ENCODE peak calls at places on chromosomes 2 and 18, in five cellular contexts. E is transverse colon, Z is H9, R is thoracic aorta, I is pancreas. Y is an unnamed sample. For H3K4me1, the result is how much of the 10 kb centered on the place peaks cover.

GRCh38 chr2:120440521-120441350 is 94.8 kb downstream of the INHBB start:
- DNase-seq in E (no peak), Z (no peak), R (no peak), I (no peak), Y (no peak)

GRCh38 chr2:231911381-231911780 is 14.8 kb downstream of the NPPC start:
- DNase-seq in E (no peak), Z (no peak), R (no peak), I (no peak), Y (no peak)

GRCh38 chr2:241355983-241356870 is at the start of gene FARP2:
- DNase-seq in E (peak), Z (peak), R (peak), I (peak), Y (peak)

GRCh38 chr2:165067958-165068612 is 112.8 kb upstream of the SLC38A11 start:
- DNase-seq in E (no peak), Z (peak), R (no peak), I (peak), Y (no peak)

GRCh38 chr2:181305151-181306123 is 151.7 kb upstream of the ITGA4 start:
- DNase-seq in E (peak), Z (no peak), R (no peak), I (no peak), Y (no peak)

GRCh38 chr2:177783835-177784448 is 288.6 kb downstream of the PDE11A start:
- DNase-seq in E (no peak), Z (no peak), R (no peak), I (no peak), Y (no peak)

GRCh38 chr2:152222975-152223638 is 47.5 kb upstream of the STAM2 start:
- DNase-seq in E (peak), Z (no peak), R (peak), I (no peak), Y (peak)

GRCh38 chr2:191929288-191929687 is 82.4 kb upstream of the CAVIN2 start:
- DNase-seq in E (no peak), Z (no peak), R (no peak), I (no peak), Y (no peak)

GRCh38 chr18:8654482-8655451 is 45.5 kb downstream of the RAB12 start:
- DNase-seq in E (no peak), Z (no peak), R (no peak), I (no peak), Y (no peak)

GRCh38 chr2:14944562-14945346 is 312.2 kb downstream of the LRATD1 start:
- DNase-seq in E (no peak), Z (peak), R (no peak), I (no peak), Y (no peak)

GRCh38 chr18:66582151-66582550 is 21.7 kb downstream of the CDH19 start:
- DNase-seq in E (no peak), Z (no peak), R (no peak), I (no peak), Y (no peak)

GRCh38 chr2:21422050-21422449 is 298.3 kb downstream of the TDRD15 start:
- DNase-seq in E (peak), Z (peak), R (no peak), I (peak), Y (no peak)

GRCh38 chr2:126886201-126886905 is 12.3 kb upstream of the TEX51 start:
- DNase-seq in E (peak), Z (peak), R (no peak), I (peak), Y (peak)

GRCh38 chr2:134683561-134684112 is 35.2 kb downstream of the TMEM163 start:
- DNase-seq in E (no peak), Z (no peak), R (no peak), I (no peak), Y (no peak)

GRCh38 chr2:162261032-162261945 is 18.0 kb upstream of the FAP start:
- DNase-seq in E (peak), Z (no peak), R (no peak), I (no peak), Y (no peak)

GRCh38 chr2:168904358-168904757 is 3.3 kb downstream of the G6PC2 start:
- DNase-seq in E (no peak), Z (no peak), R (no peak), I (no peak), Y (no peak)

GRCh38 chr2:168912466-168913170 is 11.5 kb downstream of the G6PC2 start:
- DNase-seq in E (no peak), Z (peak), R (no peak), I (peak), Y (no peak)

GRCh38 chr2:168910330-168910729 is 9.2 kb downstream of the G6PC2 start:
- DNase-seq in E (no peak), Z (no peak), R (no peak), I (no peak), Y (no peak)

GRCh38 chr2:168903888-168904287 is 2.8 kb downstream of the G6PC2 start:
- DNase-seq in E (no peak), Z (no peak), R (no peak), I (no peak), Y (no peak)

DNA sequence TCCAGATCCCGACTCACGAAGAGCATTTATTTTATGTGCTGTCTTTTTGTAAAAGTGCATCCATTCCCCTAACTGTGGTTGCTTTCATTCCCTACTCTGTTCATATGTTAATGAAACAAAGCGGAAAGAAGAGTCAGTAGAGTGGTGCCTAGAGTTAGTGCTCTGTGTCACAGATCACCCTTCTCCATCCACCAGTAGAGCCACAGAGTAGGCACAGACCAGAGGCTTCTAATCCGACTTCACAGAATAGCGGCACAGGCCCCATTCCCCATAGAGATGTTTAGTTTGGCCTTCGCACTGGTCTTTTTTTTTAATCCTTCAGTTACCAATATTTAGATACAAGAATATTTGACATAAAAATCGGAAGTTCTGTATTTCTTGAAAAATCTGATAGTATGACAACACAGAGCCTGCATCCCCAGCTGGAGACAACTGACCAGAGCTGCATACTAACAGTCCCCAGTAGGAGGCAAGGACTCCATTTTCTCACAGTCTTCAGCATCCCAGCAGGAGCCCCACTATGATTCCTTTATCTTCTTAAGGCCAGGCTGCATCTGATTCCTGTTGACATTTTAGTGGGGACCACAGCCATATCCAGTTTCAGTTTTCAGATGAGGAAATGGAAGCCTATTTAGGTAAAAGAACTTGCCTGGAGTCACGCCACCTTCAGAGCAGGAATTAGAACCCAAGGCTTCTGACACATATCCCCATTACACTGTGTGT is 7.0 kb downstream of the G6PC2 start:
- DNase-seq in E (no peak), Z (no peak), R (no peak), I (no peak), Y (no peak)
- H3K4me1 ChIP-seq in E (under half), Z (under half), R (under half), I (under half), Y (under half)

GRCh38 chr2:10773841-10774341 is 38.7 kb downstream of the PDIA6 start:
- DNase-seq in E (no peak), Z (no peak), R (no peak), I (peak), Y (no peak)

GRCh38 chr2:10775831-10776230 is 36.8 kb downstream of the PDIA6 start:
- DNase-seq in E (no peak), Z (no peak), R (no peak), I (peak), Y (no peak)

GRCh38 chr2:10772868-10773215 is 39.7 kb downstream of the PDIA6 start:
- DNase-seq in E (no peak), Z (no peak), R (no peak), I (no peak), Y (no peak)

GRCh38 chr2:10775036-10775780 is 37.4 kb downstream of the PDIA6 start:
- DNase-seq in E (no peak), Z (no peak), R (no peak), I (peak), Y (no peak)

DNA sequence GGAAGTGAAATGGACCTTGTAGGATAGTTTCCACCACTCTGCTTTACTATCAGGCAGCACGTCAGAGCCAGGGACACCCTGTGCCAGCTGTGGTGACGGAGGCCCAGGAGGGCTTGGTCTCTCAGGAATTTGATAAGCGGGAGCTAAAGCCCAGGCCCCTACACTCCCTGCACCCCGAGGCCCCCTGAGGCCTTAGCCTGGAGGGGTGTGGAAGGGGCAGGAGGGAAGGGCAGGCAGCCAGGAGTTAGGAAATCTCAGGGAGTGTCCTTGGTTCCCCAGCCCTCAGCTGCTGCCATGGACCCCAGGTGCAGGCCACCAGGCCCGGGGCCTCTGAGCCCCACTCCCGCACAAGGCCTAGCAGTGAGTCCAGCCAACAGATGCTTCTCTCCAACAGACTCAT is 38.2 kb downstream of the PDIA6 start:
- DNase-seq in E (no peak), Z (no peak), R (no peak), I (peak), Y (no peak)
- H3K27ac ChIP-seq in E (no peak), Z (no peak), R (no peak), I (no peak), Y (no peak)

GRCh38 chr2:225074919-225075681 is 32.8 kb upstream of the DOCK10 start:
- DNase-seq in E (no peak), Z (no peak), R (no peak), I (no peak), Y (no peak)

GRCh38 chr2:225072444-225072843 is 30.2 kb upstream of the DOCK10 start:
- DNase-seq in E (no peak), Z (no peak), R (no peak), I (no peak), Y (no peak)

GRCh38 chr2:225070811-225071210 is 28.5 kb upstream of the DOCK10 start:
- DNase-seq in E (no peak), Z (no peak), R (no peak), I (no peak), Y (no peak)

GRCh38 chr2:225074366-225074765 is 32.1 kb upstream of the DOCK10 start:
- DNase-seq in E (no peak), Z (no peak), R (no peak), I (no peak), Y (no peak)

DNA sequence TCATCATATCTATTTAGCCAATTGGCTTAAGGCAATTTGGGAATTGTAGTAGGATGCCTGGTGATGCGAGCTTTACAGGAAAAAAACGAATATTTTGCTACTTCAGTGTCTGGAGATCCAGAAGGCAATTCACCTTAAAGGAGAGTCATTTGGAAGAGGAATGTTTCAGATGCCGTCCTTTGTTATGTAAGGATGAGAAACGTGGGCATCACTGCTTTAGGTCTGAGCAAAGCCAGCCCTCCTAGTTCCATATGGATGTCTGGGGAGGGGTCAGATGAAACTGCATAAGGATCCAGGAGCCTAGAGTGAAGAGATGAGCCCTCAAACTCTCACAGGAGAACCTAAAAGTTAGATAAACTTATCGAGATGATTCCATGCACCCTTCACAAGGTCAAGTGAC is 30.9 kb upstream of the DOCK10 start:
- DNase-seq in E (no peak), Z (peak), R (no peak), I (no peak), Y (no peak)
- TF ChIP-seq CTCF in E (no peak), Z (no peak), R (no peak), I (no peak), Y (no peak)

DNA sequence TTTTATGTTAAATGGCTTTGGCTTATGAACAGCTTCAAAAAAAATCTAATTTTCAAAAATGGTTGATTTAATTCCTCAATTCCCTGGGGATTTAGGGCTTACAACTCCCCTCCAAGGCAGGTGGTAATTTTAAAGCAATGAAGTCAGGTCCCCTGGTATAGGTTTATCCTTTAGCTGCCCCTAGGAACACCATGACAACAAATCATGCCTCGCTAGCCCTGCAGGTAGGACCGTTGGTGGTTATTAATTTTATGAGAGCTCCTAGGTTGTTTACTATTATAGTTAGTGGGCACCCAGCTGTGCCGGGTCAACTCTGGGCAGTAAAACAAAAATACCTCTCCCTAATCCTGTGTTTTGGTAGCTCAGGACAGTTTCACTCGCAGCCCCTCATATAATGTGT is 26.2 kb upstream of the MBOAT2 start:
- DNase-seq in E (no peak), Z (no peak), R (no peak), I (no peak), Y (no peak)
- H3K4me1 ChIP-seq in E (under half), Z (under half), R (under half), I (under half), Y (under half)

DNA sequence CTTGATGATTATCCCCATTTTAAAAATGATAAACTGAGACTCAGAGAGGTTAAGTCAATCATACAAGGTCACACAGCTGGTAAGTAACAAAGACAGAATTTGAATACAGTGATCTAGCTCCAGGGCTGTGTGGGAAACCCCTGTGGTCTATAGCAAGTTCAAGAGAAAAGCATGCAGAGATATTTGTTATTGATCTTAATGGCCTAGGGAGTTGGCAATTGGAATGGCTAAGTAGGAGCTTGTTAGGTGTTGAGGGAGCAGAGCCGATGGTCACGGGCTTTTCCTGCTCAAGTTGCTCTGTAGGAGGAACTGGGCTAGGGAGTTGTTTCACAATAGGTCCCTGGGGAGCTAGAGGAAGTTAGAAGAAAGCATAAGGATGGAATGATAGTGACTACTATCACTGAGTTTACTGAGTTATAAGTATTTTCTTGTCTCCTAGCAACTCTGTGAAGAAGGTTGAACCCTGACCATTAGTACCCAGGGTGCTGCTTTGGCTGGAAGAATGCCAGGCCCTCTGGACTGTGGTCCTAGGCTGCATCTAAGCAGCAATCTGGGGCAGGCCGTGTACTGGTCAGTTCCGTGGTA is 30.0 kb downstream of the RNF125 start:
- DNase-seq in E (peak), Z (no peak), R (no peak), I (no peak), Y (peak)
- H3K27ac ChIP-seq in E (peak), Z (no peak), R (peak), I (no peak), Y (no peak)

DNA sequence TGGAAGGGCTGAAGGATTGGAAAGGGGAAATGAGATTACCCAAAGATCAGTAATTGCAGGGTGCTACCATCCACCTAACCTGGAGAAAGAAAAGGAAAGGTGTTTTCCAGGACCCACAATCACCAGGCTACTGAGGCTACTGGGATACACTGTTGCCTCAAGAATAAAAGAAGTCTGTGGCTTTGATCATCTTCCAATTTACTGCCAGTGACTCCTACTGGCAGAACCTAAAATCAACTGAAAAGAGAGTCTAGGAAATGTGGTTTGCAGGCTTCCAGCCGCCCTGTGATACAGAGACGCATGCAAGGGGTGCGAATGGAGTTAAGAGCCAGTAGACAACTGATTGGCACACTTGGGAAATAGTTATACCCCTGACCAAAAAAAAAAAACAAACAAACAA is 16.6 kb upstream of the TTL start:
- DNase-seq in E (no peak), Z (no peak), R (no peak), I (no peak), Y (no peak)
- TF ChIP-seq CTCF in E (no peak), Z (peak), R (no peak), I (no peak), Y (no peak)

DNA sequence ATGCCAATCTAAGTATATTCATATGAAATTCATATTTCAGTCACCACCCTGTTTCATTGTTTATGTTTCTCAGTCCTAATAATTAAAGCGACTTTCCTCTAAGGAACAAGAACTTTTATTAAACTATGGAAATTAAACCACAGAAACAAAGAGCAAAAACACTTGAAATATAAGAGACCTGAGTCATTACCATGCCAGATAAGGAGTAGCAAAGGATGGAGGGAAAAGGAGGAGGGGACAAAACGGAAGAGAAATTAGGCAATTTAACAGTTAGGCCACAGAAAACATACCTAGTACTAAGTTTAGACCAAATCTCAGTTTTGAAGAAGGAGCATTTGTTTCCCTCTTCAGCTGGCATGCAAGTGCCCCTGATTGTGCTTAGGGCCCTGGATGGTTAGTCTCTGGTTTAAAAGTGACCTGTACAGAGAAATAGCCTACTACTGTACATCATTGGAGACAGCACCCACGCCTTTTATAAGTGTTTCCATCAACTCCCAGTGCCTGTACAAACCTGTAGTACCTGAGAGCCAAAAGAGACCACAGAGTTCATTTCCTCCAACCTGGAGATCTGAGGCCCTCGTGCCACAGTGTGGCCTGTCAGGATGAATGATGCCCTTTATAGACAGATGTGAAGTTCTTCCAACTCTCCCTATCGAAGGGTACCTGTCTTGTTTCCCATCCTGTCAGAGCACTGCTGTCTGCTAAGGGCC is 74.5 kb downstream of the SPATS2L start:
- DNase-seq in E (no peak), Z (no peak), R (no peak), I (no peak), Y (no peak)
- H3K4me1 ChIP-seq in E (under half), Z (under half), R (under half), I (under half), Y (under half)

GRCh38 chr2:1310202-1310601 is 103.1 kb upstream of the TPO start:
- DNase-seq in E (no peak), Z (no peak), R (no peak), I (no peak), Y (no peak)
- H3K27ac ChIP-seq in E (no peak), Z (no peak), R (no peak), I (no peak), Y (no peak)

GRCh38 chr2:59888015-59888414 is 665.4 kb downstream of the BCL11A start:
- DNase-seq in E (no peak), Z (peak), R (no peak), I (no peak), Y (no peak)
- TF ChIP-seq CTCF in E (no peak), Z (peak), R (no peak), I (no peak), Y (no peak)

GRCh38 chr18:79851981-79852380 is 54.2 kb downstream of the KCNG2 start:
- DNase-seq in E (no peak), Z (no peak), R (no peak), I (no peak), Y (no peak)
- H3K4me1 ChIP-seq in E (under half), Z (under half), R (under half), I (under half), Y (under half)